ENCODE peak calls at places on chromosomes 13 and 19, in four cellular contexts. E is WTC11, U is K562, J is HepG2. S is an unnamed sample.

GRCh38 chr13:28545583-28546333 is 50.8 kb upstream of the FLT1 start:
- DNase-seq in E (no peak), U (no peak), J (no peak), S (no peak)

GRCh38 chr13:112105884-112106283 is 38.9 kb downstream of the SOX1 start:
- DNase-seq in E (peak; percentile 73), U (no peak), J (no peak), S (no peak)

GRCh38 chr19:17686027-17686511 is 2.1 kb downstream of the UNC13A start:
- DNase-seq in E (no peak), U (peak; percentile 53), J (no peak), S (no peak)

GRCh38 chr13:26679411-26679810 is 81.2 kb downstream of the GPR12 start:
- DNase-seq in E (no peak), U (no peak), J (no peak), S (no peak)

GRCh38 chr13:85590231-85590931 is 208.8 kb downstream of the SLITRK6 start:
- DNase-seq in E (no peak), U (no peak), J (no peak), S (no peak)

GRCh38 chr19:29269641-29270040 is 56.7 kb upstream of the UQCRFS1 start:
- DNase-seq in E (no peak), U (no peak), J (no peak), S (no peak)

GRCh38 chr13:79688741-79689140 is 207.8 kb downstream of the NDFIP2 start:
- DNase-seq in E (no peak), U (no peak), J (no peak), S (no peak)

GRCh38 chr13:101209206-101209893 is 207.0 kb downstream of the NALCN start:
- DNase-seq in E (no peak), U (no peak), J (no peak), S (no peak)

GRCh38 chr13:80168089-80168850 is 172.7 kb downstream of the SPRY2 start:
- DNase-seq in E (no peak), U (no peak), J (no peak), S (no peak)

GRCh38 chr19:45016388-45017314 is 15.4 kb downstream of the RELB start:
- DNase-seq in E (peak; percentile 87), U (peak; percentile 71), J (peak; percentile 78), S (peak; percentile 69)

GRCh38 chr13:76965759-76966421 is 17.6 kb downstream of the ACOD1 start:
- DNase-seq in E (no peak), U (no peak), J (no peak), S (peak; percentile 63)

GRCh38 chr19:12995596-12996541 is 594 bp downstream of the NFIX start:
- DNase-seq in E (no peak), U (peak; percentile 92), J (no peak), S (no peak)

GRCh38 chr19:1243768-1244692 is 2.5 kb downstream of the ATP5F1D start:
- DNase-seq in E (peak; percentile 93), U (no peak), J (peak; percentile 81), S (peak; percentile 70)

GRCh38 chr19:5690955-5691204 is 785 bp downstream of the RPL36 start:
- DNase-seq in E (no peak), U (no peak), J (no peak), S (no peak)

GRCh38 chr13:107907065-107907464 is 308.3 kb downstream of the LIG4 start:
- DNase-seq in E (no peak), U (no peak), J (no peak), S (no peak)

GRCh38 chr19:53157601-53158000 is 1.3 kb downstream of the ZNF347 start:
- DNase-seq in E (peak; percentile 24), U (no peak), J (no peak), S (no peak)

GRCh38 chr13:30845297-30846214 is 60.5 kb upstream of the MEDAG start:
- DNase-seq in E (no peak), U (no peak), J (peak; percentile 87), S (no peak)

GRCh38 chr13:98174321-98174720 is 2.7 kb downstream of the RNF113B start:
- DNase-seq in E (no peak), U (no peak), J (no peak), S (no peak)

GRCh38 chr13:98169331-98169730 is 7.7 kb downstream of the RNF113B start:
- DNase-seq in E (no peak), U (no peak), J (no peak), S (no peak)

GRCh38 chr13:98173431-98173921 is 3.6 kb downstream of the RNF113B start:
- DNase-seq in E (no peak), U (no peak), J (peak; percentile 95), S (no peak)

GRCh38 chr13:98172570-98173405 is 4.3 kb downstream of the RNF113B start:
- DNase-seq in E (no peak), U (no peak), J (no peak), S (no peak)

GRCh38 chr13:98171806-98172569 is 5.1 kb downstream of the RNF113B start:
- DNase-seq in E (no peak), U (no peak), J (no peak), S (peak; percentile 27)
- TF ChIP-seq ELF4 in E (no peak), U (no peak), J (no peak), S (no peak)

DNA sequence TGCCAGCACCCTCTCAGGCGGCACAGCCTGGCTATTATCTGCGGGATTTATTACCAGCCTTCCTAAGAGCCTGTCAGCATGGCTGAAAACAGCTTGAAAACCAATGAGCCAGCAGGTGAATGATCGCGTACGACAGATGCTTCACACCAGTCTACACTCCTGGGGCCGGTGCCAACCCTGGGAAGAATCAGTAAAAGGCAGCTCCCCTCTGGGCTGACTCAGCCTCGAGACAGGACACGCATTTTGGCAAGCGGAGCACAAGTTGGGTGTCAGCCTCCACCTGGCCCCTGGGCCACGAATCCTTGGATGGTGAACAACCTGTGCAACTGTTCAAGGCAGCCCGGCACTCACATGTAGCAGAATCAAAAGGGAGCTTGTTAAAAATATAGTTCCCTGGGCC is 15.7 kb downstream of the EMP3 start:
- DNase-seq in E (no peak), U (peak; percentile 3), J (no peak), S (no peak)
- TF ChIP-seq ELF4 in E (no peak), U (no peak), J (no peak), S (no peak)

DNA sequence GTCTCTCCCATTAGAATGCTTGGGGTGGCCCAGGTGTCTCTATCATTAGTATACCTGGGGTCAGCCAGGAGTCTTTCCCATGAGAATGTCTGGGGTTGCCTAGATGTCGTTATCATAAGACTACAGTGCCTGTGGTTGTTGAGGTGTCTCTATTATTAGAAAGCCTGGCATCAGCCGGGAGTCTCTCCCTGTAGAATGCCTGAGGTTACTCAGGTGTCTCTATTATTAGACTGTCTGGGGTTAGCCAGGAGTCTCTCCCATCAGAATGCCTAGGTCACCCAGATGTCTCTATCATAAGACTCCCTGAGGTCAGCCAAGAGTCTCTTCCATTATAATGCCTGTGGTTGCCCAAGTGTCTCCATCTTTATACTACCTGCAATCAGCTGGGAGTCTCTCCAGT is 1541.1 kb downstream of the UQCRFS1 start:
- DNase-seq in E (no peak), U (no peak), J (no peak), S (no peak)
- TF ChIP-seq ELF4 in E (no peak), U (no peak), J (no peak), S (no peak)

GRCh38 chr13:66665991-66666390 is 564.1 kb downstream of the PCDH9 start:
- DNase-seq in E (peak; percentile 14), U (no peak), J (no peak), S (peak; percentile 55)
- TF ChIP-seq ELF4 in E (no peak), U (no peak), J (no peak), S (no peak)

S was measured in HEK293T.